ENCODE peak calls at places on chromosome 6, in nine cellular contexts. One of them, this sample, is unnamed.
A peak's percentile ranks its signal among the peaks of the same experiment; 100 is the strongest.

GRCh38 chr6:6960571-6961251 is 147.1 kb upstream of the RREB1 start:
- DNase-seq in CD8-positive, alpha-beta T cell: no peak
- DNase-seq in mammary epithelial cell: no peak
- DNase-seq in HCT116: no peak
- DNase-seq in cardiac muscle cell: no peak
- DNase-seq in left ventricle myocardium inferior: no peak
- DNase-seq in heart right ventricle: no peak
- DNase-seq in fibroblast of lung: no peak
- DNase-seq in neural progenitor cell: no peak
- DNase-seq in this sample: no peak

GRCh38 chr6:127879685-127880084 is 21.2 kb downstream of the THEMIS start:
- DNase-seq in CD8-positive, alpha-beta T cell: peak; percentile 64
- DNase-seq in mammary epithelial cell: no peak
- DNase-seq in HCT116: no peak
- DNase-seq in cardiac muscle cell: peak; percentile 67
- DNase-seq in left ventricle myocardium inferior: no peak
- DNase-seq in heart right ventricle: peak; percentile 5
- DNase-seq in fibroblast of lung: peak; percentile 26
- DNase-seq in neural progenitor cell: peak; percentile 78
- DNase-seq in this sample: peak; percentile 69

GRCh38 chr6:56891754-56892153 is 63.2 kb upstream of the BEND6 start:
- DNase-seq in CD8-positive, alpha-beta T cell: no peak
- DNase-seq in mammary epithelial cell: no peak
- DNase-seq in HCT116: no peak
- DNase-seq in cardiac muscle cell: no peak
- DNase-seq in left ventricle myocardium inferior: no peak
- DNase-seq in heart right ventricle: no peak
- DNase-seq in fibroblast of lung: no peak
- DNase-seq in neural progenitor cell: peak; percentile 31
- DNase-seq in this sample: no peak

GRCh38 chr6:29722773-29723665 is at the start of gene HLA-F:
- DNase-seq in CD8-positive, alpha-beta T cell: peak; percentile 87
- DNase-seq in mammary epithelial cell: peak; percentile 96
- DNase-seq in HCT116: peak; percentile 67
- DNase-seq in cardiac muscle cell: peak; percentile 81
- DNase-seq in left ventricle myocardium inferior: peak; percentile 85
- DNase-seq in heart right ventricle: peak; percentile 79
- DNase-seq in fibroblast of lung: peak; percentile 59
- DNase-seq in neural progenitor cell: peak; percentile 75
- DNase-seq in this sample: peak; percentile 38

GRCh38 chr6:45946352-45946751 is 69.3 kb downstream of the CLIC5 start:
- DNase-seq in CD8-positive, alpha-beta T cell: no peak
- DNase-seq in mammary epithelial cell: no peak
- DNase-seq in HCT116: no peak
- DNase-seq in cardiac muscle cell: peak; percentile 53
- DNase-seq in left ventricle myocardium inferior: no peak
- DNase-seq in heart right ventricle: no peak
- DNase-seq in fibroblast of lung: peak; percentile 90
- DNase-seq in neural progenitor cell: peak; percentile 41
- DNase-seq in this sample: peak; percentile 15

GRCh38 chr6:24238700-24239099 is 112.7 kb downstream of the NRSN1 start:
- DNase-seq in CD8-positive, alpha-beta T cell: no peak
- DNase-seq in mammary epithelial cell: no peak
- DNase-seq in HCT116: no peak
- DNase-seq in cardiac muscle cell: no peak
- DNase-seq in left ventricle myocardium inferior: no peak
- DNase-seq in heart right ventricle: no peak
- DNase-seq in fibroblast of lung: no peak
- DNase-seq in neural progenitor cell: no peak
- DNase-seq in this sample: no peak

GRCh38 chr6:143536461-143536865 is 24.9 kb upstream of the FUCA2 start:
- DNase-seq in CD8-positive, alpha-beta T cell: peak; percentile 72
- DNase-seq in mammary epithelial cell: peak; percentile 45
- DNase-seq in HCT116: no peak
- DNase-seq in cardiac muscle cell: no peak
- DNase-seq in left ventricle myocardium inferior: peak; percentile 55
- DNase-seq in heart right ventricle: peak; percentile 65
- DNase-seq in fibroblast of lung: peak; percentile 32
- DNase-seq in neural progenitor cell: no peak
- DNase-seq in this sample: peak; percentile 28

GRCh38 chr6:56536536-56536935 is 106.2 kb downstream of the DST start:
- DNase-seq in CD8-positive, alpha-beta T cell: no peak
- DNase-seq in mammary epithelial cell: no peak
- DNase-seq in HCT116: no peak
- DNase-seq in cardiac muscle cell: no peak
- DNase-seq in left ventricle myocardium inferior: no peak
- DNase-seq in heart right ventricle: no peak
- DNase-seq in fibroblast of lung: no peak
- DNase-seq in neural progenitor cell: no peak
- DNase-seq in this sample: no peak

GRCh38 chr6:47245745-47246371 is 63.8 kb downstream of the TNFRSF21 start:
- DNase-seq in CD8-positive, alpha-beta T cell: no peak
- DNase-seq in mammary epithelial cell: no peak
- DNase-seq in HCT116: no peak
- DNase-seq in cardiac muscle cell: peak; percentile 37
- DNase-seq in left ventricle myocardium inferior: no peak
- DNase-seq in heart right ventricle: no peak
- DNase-seq in fibroblast of lung: no peak
- DNase-seq in neural progenitor cell: no peak
- DNase-seq in this sample: no peak

GRCh38 chr6:25749837-25750236 is 4.7 kb upstream of the SLC17A4 start:
- DNase-seq in CD8-positive, alpha-beta T cell: no peak
- DNase-seq in mammary epithelial cell: no peak
- DNase-seq in HCT116: no peak
- DNase-seq in cardiac muscle cell: no peak
- DNase-seq in left ventricle myocardium inferior: no peak
- DNase-seq in heart right ventricle: no peak
- DNase-seq in fibroblast of lung: no peak
- DNase-seq in neural progenitor cell: no peak
- DNase-seq in this sample: no peak

GRCh38 chr6:31899882-31900722 is 1.8 kb downstream of the ZBTB12 start:
- DNase-seq in CD8-positive, alpha-beta T cell: no peak
- DNase-seq in mammary epithelial cell: no peak
- DNase-seq in HCT116: no peak
- DNase-seq in cardiac muscle cell: no peak
- DNase-seq in left ventricle myocardium inferior: no peak
- DNase-seq in heart right ventricle: no peak
- DNase-seq in fibroblast of lung: no peak
- DNase-seq in neural progenitor cell: no peak
- DNase-seq in this sample: no peak

GRCh38 chr6:106927531-106928398 is 46.8 kb downstream of the CD24 start:
- DNase-seq in CD8-positive, alpha-beta T cell: no peak
- DNase-seq in mammary epithelial cell: peak; percentile 42
- DNase-seq in HCT116: no peak
- DNase-seq in cardiac muscle cell: peak; percentile 91
- DNase-seq in left ventricle myocardium inferior: peak; percentile 16
- DNase-seq in heart right ventricle: peak; percentile 19
- DNase-seq in fibroblast of lung: peak; percentile 22
- DNase-seq in neural progenitor cell: peak; percentile 87
- DNase-seq in this sample: peak; percentile 34

GRCh38 chr6:2959909-2960719 is 11.3 kb downstream of the SERPINB6 start:
- DNase-seq in CD8-positive, alpha-beta T cell: no peak
- DNase-seq in mammary epithelial cell: peak; percentile 48
- DNase-seq in HCT116: no peak
- DNase-seq in cardiac muscle cell: no peak
- DNase-seq in left ventricle myocardium inferior: no peak
- DNase-seq in heart right ventricle: no peak
- DNase-seq in fibroblast of lung: peak; percentile 55
- DNase-seq in neural progenitor cell: peak; percentile 32
- DNase-seq in this sample: no peak

DNA sequence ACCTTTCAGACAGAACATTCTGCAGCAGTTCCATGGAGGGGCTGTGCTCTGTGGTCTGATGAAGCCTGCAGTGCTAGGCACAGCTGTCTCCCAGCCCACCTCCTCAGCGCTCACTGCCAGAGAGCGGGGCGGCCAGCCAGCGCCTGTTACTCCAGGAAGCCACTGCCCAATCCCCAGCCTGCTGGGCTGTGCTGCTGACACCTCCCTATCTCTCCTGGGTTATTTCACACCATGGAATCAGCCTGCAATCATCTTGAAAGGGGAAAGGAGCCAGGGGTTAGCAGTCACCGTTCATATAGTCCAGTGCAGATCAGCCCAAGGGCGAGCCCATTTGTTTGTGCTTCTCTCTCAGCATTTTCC is 46.3 kb upstream of the NHSL1 start:
- DNase-seq in CD8-positive, alpha-beta T cell: no peak
- DNase-seq in mammary epithelial cell: no peak
- DNase-seq in HCT116: no peak
- DNase-seq in cardiac muscle cell: peak; percentile 81
- DNase-seq in left ventricle myocardium inferior: peak; percentile 84
- DNase-seq in heart right ventricle: peak; percentile 85
- DNase-seq in fibroblast of lung: peak; percentile 54
- DNase-seq in neural progenitor cell: peak; percentile 78
- DNase-seq in this sample: no peak
- H3K4me3 ChIP-seq in CD8-positive, alpha-beta T cell: no peak overlapping the region
- H3K4me3 ChIP-seq in mammary epithelial cell: no peak overlapping the region
- H3K4me3 ChIP-seq in HCT116: no peak overlapping the region
- H3K4me3 ChIP-seq in cardiac muscle cell: no peak overlapping the region
- H3K4me3 ChIP-seq in left ventricle myocardium inferior: peak overlapping the region; percentile 65
- H3K4me3 ChIP-seq in heart right ventricle: peak overlapping the region; percentile 41
- H3K4me3 ChIP-seq in fibroblast of lung: peak overlapping the region; percentile 41
- H3K4me3 ChIP-seq in neural progenitor cell: peak overlapping the region; percentile 5
- H3K4me3 ChIP-seq in this sample: no peak overlapping the region

DNA sequence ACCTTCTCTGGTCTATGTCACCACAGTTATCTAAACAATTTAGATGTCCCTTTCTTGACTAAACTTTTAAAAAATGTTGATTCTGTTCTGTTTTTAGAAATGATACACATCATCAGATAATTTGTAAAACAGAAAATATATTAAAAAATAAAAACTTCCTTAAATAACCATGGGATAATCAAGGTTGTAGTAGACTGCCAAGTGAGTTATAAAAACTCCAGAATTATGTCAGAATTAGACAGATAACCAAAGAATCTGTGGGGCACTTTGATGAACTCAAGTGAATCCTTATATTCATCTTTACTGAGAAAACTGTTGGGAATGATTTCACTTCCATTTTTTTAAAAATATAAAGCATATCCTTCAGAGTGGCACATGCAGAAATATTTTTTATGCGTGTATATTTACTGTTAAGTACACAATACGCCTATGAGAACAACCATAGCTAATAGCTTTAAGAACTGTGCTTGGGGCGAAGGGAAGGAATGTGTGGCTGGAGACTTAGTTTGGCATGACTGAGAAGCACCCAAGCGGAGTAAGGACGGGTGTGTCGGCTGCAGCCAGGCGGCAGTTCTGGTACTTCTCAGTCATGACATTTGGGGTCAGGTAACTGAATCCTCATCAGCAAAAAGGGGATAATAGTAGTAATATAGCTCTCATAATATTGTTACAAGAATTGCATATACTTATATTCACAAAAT is 604.7 kb upstream of the CITED2 start:
- DNase-seq in CD8-positive, alpha-beta T cell: no peak
- DNase-seq in mammary epithelial cell: no peak
- DNase-seq in HCT116: no peak
- DNase-seq in cardiac muscle cell: no peak
- DNase-seq in left ventricle myocardium inferior: no peak
- DNase-seq in heart right ventricle: peak; percentile 16
- DNase-seq in fibroblast of lung: no peak
- DNase-seq in neural progenitor cell: peak; percentile 57
- DNase-seq in this sample: no peak
- H3K4me1 ChIP-seq in CD8-positive, alpha-beta T cell: no peaks in the 10 kb centered on the region
- H3K4me1 ChIP-seq in mammary epithelial cell: peaks cover 32% of the 10 kb centered on the region
- H3K4me1 ChIP-seq in HCT116: peaks cover 10% of the 10 kb centered on the region
- H3K4me1 ChIP-seq in cardiac muscle cell: peaks cover 37% of the 10 kb centered on the region
- H3K4me1 ChIP-seq in left ventricle myocardium inferior: peaks cover 79% of the 10 kb centered on the region
- H3K4me1 ChIP-seq in heart right ventricle: peaks cover 33% of the 10 kb centered on the region
- H3K4me1 ChIP-seq in fibroblast of lung: peaks cover 23% of the 10 kb centered on the region
- H3K4me1 ChIP-seq in neural progenitor cell: peaks cover 46% of the 10 kb centered on the region
- H3K4me1 ChIP-seq in this sample: peaks cover 25% of the 10 kb centered on the region

DNA sequence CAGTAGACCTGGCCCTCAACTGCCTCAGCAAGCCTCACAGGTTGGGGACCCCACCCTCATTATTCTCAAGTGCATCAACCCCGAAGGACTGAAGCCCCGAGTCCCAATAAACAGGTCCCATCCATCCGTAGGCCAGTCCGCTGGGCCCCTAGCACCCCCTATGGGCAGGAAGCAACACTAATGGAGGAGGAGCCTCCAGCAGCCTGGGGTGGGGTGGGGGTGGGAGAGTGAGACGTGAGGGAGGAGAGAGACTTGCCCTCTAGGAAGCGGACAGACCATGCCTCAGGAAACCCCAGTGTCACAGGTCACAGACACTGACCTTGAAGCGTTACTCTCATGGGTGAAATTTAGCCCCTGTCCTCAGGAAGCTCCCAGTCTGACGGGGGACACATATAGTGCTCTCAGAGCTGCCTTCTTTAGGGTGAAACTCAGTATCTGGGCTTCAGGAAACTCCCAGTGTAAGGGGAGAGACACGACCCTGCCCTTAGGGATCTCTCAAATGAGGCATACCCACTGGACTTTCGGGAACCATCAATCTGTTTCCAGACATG is 125.9 kb downstream of the MRPL14 start:
- DNase-seq in CD8-positive, alpha-beta T cell: no peak
- DNase-seq in mammary epithelial cell: no peak
- DNase-seq in HCT116: peak; percentile 54
- DNase-seq in cardiac muscle cell: peak; percentile 34
- DNase-seq in left ventricle myocardium inferior: no peak
- DNase-seq in heart right ventricle: no peak
- DNase-seq in fibroblast of lung: peak; percentile 40
- DNase-seq in neural progenitor cell: peak; percentile 76
- DNase-seq in this sample: no peak
- TF ChIP-seq CTCF in CD8-positive, alpha-beta T cell: no peak
- TF ChIP-seq CTCF in mammary epithelial cell: peak; percentile 44
- TF ChIP-seq CTCF in HCT116: peak; percentile 83
- TF ChIP-seq CTCF in cardiac muscle cell: peak; percentile 47
- TF ChIP-seq CTCF in left ventricle myocardium inferior: peak; percentile 30
- TF ChIP-seq CTCF in heart right ventricle: no peak
- TF ChIP-seq CTCF in fibroblast of lung: peak; percentile 43
- TF ChIP-seq CTCF in neural progenitor cell: peak; percentile 61
- TF ChIP-seq CTCF in this sample: peak; percentile 35

GRCh38 chr6:502761-503160 is 111.2 kb downstream of the IRF4 start:
- DNase-seq in CD8-positive, alpha-beta T cell: no peak
- DNase-seq in mammary epithelial cell: no peak
- DNase-seq in HCT116: no peak
- DNase-seq in cardiac muscle cell: no peak
- DNase-seq in left ventricle myocardium inferior: no peak
- DNase-seq in heart right ventricle: no peak
- DNase-seq in fibroblast of lung: no peak
- DNase-seq in neural progenitor cell: no peak
- DNase-seq in this sample: no peak

GRCh38 chr6:503610-504362 is 112.2 kb downstream of the IRF4 start:
- DNase-seq in CD8-positive, alpha-beta T cell: no peak
- DNase-seq in mammary epithelial cell: no peak
- DNase-seq in HCT116: no peak
- DNase-seq in cardiac muscle cell: no peak
- DNase-seq in left ventricle myocardium inferior: peak; percentile 48
- DNase-seq in heart right ventricle: peak; percentile 39
- DNase-seq in fibroblast of lung: no peak
- DNase-seq in neural progenitor cell: no peak
- DNase-seq in this sample: no peak

GRCh38 chr6:499617-500016 is 108.1 kb downstream of the IRF4 start:
- DNase-seq in CD8-positive, alpha-beta T cell: no peak
- DNase-seq in mammary epithelial cell: no peak
- DNase-seq in HCT116: no peak
- DNase-seq in cardiac muscle cell: no peak
- DNase-seq in left ventricle myocardium inferior: no peak
- DNase-seq in heart right ventricle: no peak
- DNase-seq in fibroblast of lung: no peak
- DNase-seq in neural progenitor cell: no peak
- DNase-seq in this sample: no peak

GRCh38 chr6:504446-504980 is 113.0 kb downstream of the IRF4 start:
- DNase-seq in CD8-positive, alpha-beta T cell: no peak
- DNase-seq in mammary epithelial cell: no peak
- DNase-seq in HCT116: no peak
- DNase-seq in cardiac muscle cell: no peak
- DNase-seq in left ventricle myocardium inferior: no peak
- DNase-seq in heart right ventricle: no peak
- DNase-seq in fibroblast of lung: no peak
- DNase-seq in neural progenitor cell: no peak
- DNase-seq in this sample: no peak

GRCh38 chr6:501891-502601 is 110.5 kb downstream of the IRF4 start:
- DNase-seq in CD8-positive, alpha-beta T cell: no peak
- DNase-seq in mammary epithelial cell: no peak
- DNase-seq in HCT116: no peak
- DNase-seq in cardiac muscle cell: no peak
- DNase-seq in left ventricle myocardium inferior: no peak
- DNase-seq in heart right ventricle: no peak
- DNase-seq in fibroblast of lung: peak; percentile 15
- DNase-seq in neural progenitor cell: peak; percentile 9
- DNase-seq in this sample: no peak
- H3K4me3 ChIP-seq in CD8-positive, alpha-beta T cell: peak overlapping the region; percentile 41
- H3K4me3 ChIP-seq in mammary epithelial cell: no peak overlapping the region
- H3K4me3 ChIP-seq in HCT116: no peak overlapping the region
- H3K4me3 ChIP-seq in cardiac muscle cell: no peak overlapping the region
- H3K4me3 ChIP-seq in left ventricle myocardium inferior: no peak overlapping the region
- H3K4me3 ChIP-seq in heart right ventricle: no peak overlapping the region
- H3K4me3 ChIP-seq in fibroblast of lung: no peak overlapping the region
- H3K4me3 ChIP-seq in neural progenitor cell: no peak overlapping the region
- H3K4me3 ChIP-seq in this sample: no peak overlapping the region